ENCODE peak calls at places on chromosomes 4 and X, in four cellular contexts. One of them, this sample, is unnamed.

GRCh38 chr4:175953960-175954521 is 111.6 kb upstream of the WDR17 start:
- DNase-seq in NCI-H460: no peak
- DNase-seq in psoas muscle: no peak
- DNase-seq in germinal center: peak; percentile 50
- DNase-seq in this sample: no peak

GRCh38 chr4:121307441-121308327 is 73.1 kb downstream of the QRFPR start:
- DNase-seq in NCI-H460: peak; percentile 50
- DNase-seq in psoas muscle: no peak
- DNase-seq in germinal center: peak; percentile 24
- DNase-seq in this sample: no peak

GRCh38 chr4:7691992-7692391 is 247.7 kb downstream of the AFAP1 start:
- DNase-seq in NCI-H460: no peak
- DNase-seq in psoas muscle: no peak
- DNase-seq in germinal center: no peak
- DNase-seq in this sample: no peak

GRCh38 chrX:16484338-16484737 is 165.6 kb upstream of the S100G start:
- DNase-seq in NCI-H460: no peak
- DNase-seq in psoas muscle: no peak
- DNase-seq in germinal center: no peak
- DNase-seq in this sample: no peak

GRCh38 chr4:183506389-183506735 is 1.5 kb downstream of the ING2 start:
- DNase-seq in NCI-H460: no peak
- DNase-seq in psoas muscle: no peak
- DNase-seq in germinal center: no peak
- DNase-seq in this sample: no peak

GRCh38 chrX:71815121-71815905 is 52.2 kb downstream of the CXorf49B start:
- DNase-seq in NCI-H460: no peak
- DNase-seq in psoas muscle: no peak
- DNase-seq in germinal center: no peak
- DNase-seq in this sample: no peak

GRCh38 chr4:103171006-103171405 is 27.1 kb downstream of the CENPE start:
- DNase-seq in NCI-H460: no peak
- DNase-seq in psoas muscle: no peak
- DNase-seq in germinal center: no peak
- DNase-seq in this sample: no peak

GRCh38 chr4:167717495-167717894 is 374.8 kb upstream of the ANXA10 start:
- DNase-seq in NCI-H460: no peak
- DNase-seq in psoas muscle: no peak
- DNase-seq in germinal center: no peak
- DNase-seq in this sample: no peak

GRCh38 chrX:72203421-72203820 is 21.9 kb downstream of the PIN4 start:
- DNase-seq in NCI-H460: no peak
- DNase-seq in psoas muscle: no peak
- DNase-seq in germinal center: no peak
- DNase-seq in this sample: no peak

GRCh38 chrX:17644001-17644400 is 93.3 kb upstream of the SCML1 start:
- DNase-seq in NCI-H460: no peak
- DNase-seq in psoas muscle: no peak
- DNase-seq in germinal center: no peak
- DNase-seq in this sample: no peak

GRCh38 chrX:65745427-65745826 is 78.0 kb downstream of the MSN start:
- DNase-seq in NCI-H460: no peak
- DNase-seq in psoas muscle: no peak
- DNase-seq in germinal center: no peak
- DNase-seq in this sample: no peak

GRCh38 chrX:44043496-44043895 is 70.3 kb upstream of the NDP start:
- DNase-seq in NCI-H460: no peak
- DNase-seq in psoas muscle: no peak
- DNase-seq in germinal center: no peak
- DNase-seq in this sample: no peak

GRCh38 chrX:13747836-13748235 is 13.3 kb downstream of the OFD1 start:
- DNase-seq in NCI-H460: peak; percentile 28
- DNase-seq in psoas muscle: no peak
- DNase-seq in germinal center: no peak
- DNase-seq in this sample: no peak

GRCh38 chr4:55033296-55033695 is 92.1 kb downstream of the KDR start:
- DNase-seq in NCI-H460: no peak
- DNase-seq in psoas muscle: no peak
- DNase-seq in germinal center: no peak
- DNase-seq in this sample: no peak

GRCh38 chr4:174873931-174874330 is 44.2 kb upstream of the ADAM29 start:
- DNase-seq in NCI-H460: peak; percentile 11
- DNase-seq in psoas muscle: no peak
- DNase-seq in germinal center: peak; percentile 14
- DNase-seq in this sample: no peak

GRCh38 chrX:103330601-103331397 is 760 bp downstream of the TCEAL7 start:
- DNase-seq in NCI-H460: no peak
- DNase-seq in psoas muscle: no peak
- DNase-seq in germinal center: no peak
- DNase-seq in this sample: no peak

GRCh38 chr4:72318771-72319170 is 250.2 kb downstream of the ADAMTS3 start:
- DNase-seq in NCI-H460: no peak
- DNase-seq in psoas muscle: no peak
- DNase-seq in germinal center: no peak
- DNase-seq in this sample: no peak

GRCh38 chr4:622996-623913 is 2.1 kb upstream of the PDE6B start:
- DNase-seq in NCI-H460: no peak
- DNase-seq in psoas muscle: no peak
- DNase-seq in germinal center: no peak
- DNase-seq in this sample: no peak

GRCh38 chr4:82560853-82561744 is 689 bp downstream of the TMEM150C start:
- DNase-seq in NCI-H460: no peak
- DNase-seq in psoas muscle: peak; percentile 10
- DNase-seq in germinal center: peak; percentile 8
- DNase-seq in this sample: no peak

GRCh38 chrX:120499301-120500097 is 30.4 kb upstream of the LAMP2 start:
- DNase-seq in NCI-H460: no peak
- DNase-seq in psoas muscle: peak; percentile 17
- DNase-seq in germinal center: no peak
- DNase-seq in this sample: no peak

This sample was measured in Right ventricle myocardium inferior.